ENCODE peak calls at places on chromosome 17, in four cellular contexts. V, S, J and G are unnamed samples.

GRCh38 chr17:74373838-74374606 is 6.7 kb downstream of the GPR142 start:
- DNase-seq in V (no peak), S (no peak), J (peak; percentile 67), G (peak; percentile 63)

GRCh38 chr17:44968225-44969143 is at the start of gene C1QL1:
- DNase-seq in J (peak; percentile 80), S (no peak), V (peak; percentile 99), G (peak; percentile 59)

GRCh38 chr17:1490643-1491405 is 1.7 kb downstream of the MYO1C start:
- DNase-seq in V (peak; percentile 59), J (peak; percentile 51), S (no peak), G (no peak)

GRCh38 chr17:75412455-75413317 is 7.2 kb upstream of the GRB2 start:
- DNase-seq in V (peak; percentile 65), J (peak; percentile 41), S (no peak), G (peak; percentile 7)

GRCh38 chr17:21466550-21466949 is 90.4 kb downstream of the KCNJ12 start:
- DNase-seq in V (no peak), J (no peak), S (no peak), G (no peak)

GRCh38 chr17:33977729-33978514 is 277.2 kb upstream of the CCL2 start:
- DNase-seq in V (no peak), S (no peak), J (no peak), G (no peak)

GRCh38 chr17:81900181-81900820 is 1.7 kb upstream of the NPB start:
- DNase-seq in V (no peak), J (no peak), S (no peak), G (no peak)

GRCh38 chr17:1313270-1314005 is 34.0 kb downstream of the TRARG1 start:
- DNase-seq in J (no peak), V (no peak), S (no peak), G (no peak)

GRCh38 chr17:38463451-38463858 is 35.2 kb downstream of the ARHGAP23 start:
- DNase-seq in S (no peak), J (no peak), V (no peak), G (no peak)

GRCh38 chr17:1422907-1423306 is 22.9 kb upstream of the YWHAE start:
- DNase-seq in V (peak; percentile 91), S (no peak), J (peak; percentile 9), G (no peak)

GRCh38 chr17:19943599-19943998 is 34.0 kb downstream of the AKAP10 start:
- DNase-seq in S (no peak), J (no peak), V (no peak), G (no peak)

GRCh38 chr17:48610282-48611211 is at the start of gene HOXB7:
- DNase-seq in J (no peak), V (peak; percentile 83), S (no peak), G (no peak)

GRCh38 chr17:30278032-30278431 is 13.7 kb downstream of the BLMH start:
- DNase-seq in S (no peak), V (peak; percentile 18), J (no peak), G (no peak)

GRCh38 chr17:75232786-75233185 is 27.3 kb downstream of the NUP85 start:
- DNase-seq in J (no peak), S (no peak), V (no peak), G (no peak)

GRCh38 chr17:6427284-6427781 is 7.6 kb downstream of the AIPL1 start:
- DNase-seq in V (peak; percentile 55), S (no peak), J (no peak), G (no peak)

GRCh38 chr17:80845863-80846671 is 145.6 kb upstream of the CHMP6 start:
- DNase-seq in S (no peak), J (no peak), V (no peak), G (no peak)

GRCh38 chr17:7579839-7580630 is 597 bp downstream of the CD68 start:
- DNase-seq in S (no peak), V (no peak), J (no peak), G (no peak)

GRCh38 chr17:68599873-68600122 is 1.4 kb downstream of the FAM20A start:
- DNase-seq in S (no peak), J (no peak), V (no peak), G (no peak)

GRCh38 chr17:79515646-79516604 is 94.9 kb downstream of the RBFOX3 start:
- DNase-seq in V (no peak), J (no peak), S (peak; percentile 45), G (no peak)

GRCh38 chr17:64063088-64063487 is 42.7 kb upstream of the ICAM2 start:
- DNase-seq in S (no peak), V (no peak), J (no peak), G (no peak)